ENCODE peak calls at places on chromosomes 2 and 18, in ten cellular contexts. F, C, R, L, D, Y, H, V, I and B are unnamed samples.
A peak's percentile ranks its signal among the peaks of the same experiment; 100 is the strongest.

GRCh38 chr2:11495844-11496271 is 29.9 kb upstream of the E2F6 start:
- DNase-seq in F (no peak), C (no peak), R (no peak), L (no peak), D (peak; percentile 59), Y (no peak), H (no peak), V (peak; percentile 50), I (no peak), B (no peak)

GRCh38 chr2:155643056-155643775 is 689.3 kb downstream of the NR4A2 start:
- DNase-seq in F (no peak), C (no peak), R (no peak), L (no peak), D (no peak), Y (no peak), H (no peak), V (no peak), I (no peak), B (no peak)

GRCh38 chr2:98801930-98802329 is 71.0 kb upstream of the MGAT4A start:
- DNase-seq in F (no peak), C (no peak), R (no peak), L (no peak), D (no peak), Y (no peak), H (no peak), V (no peak), I (no peak), B (no peak)

GRCh38 chr2:65076345-65076710 is 20.1 kb downstream of the CEP68 start:
- DNase-seq in F (no peak), C (no peak), R (peak; percentile 63), L (no peak), D (no peak), Y (peak; percentile 64), H (no peak), V (no peak), I (no peak), B (peak; percentile 23)

GRCh38 chr2:169716229-169716886 is 17.3 kb upstream of the KLHL23 start:
- DNase-seq in F (no peak), C (no peak), R (peak; percentile 57), L (no peak), D (no peak), Y (peak; percentile 67), H (no peak), V (no peak), I (no peak), B (no peak)

GRCh38 chr2:137237055-137237454 is 471.7 kb downstream of the THSD7B start:
- DNase-seq in F (no peak), C (no peak), R (peak; percentile 74), L (no peak), D (no peak), Y (peak; percentile 55), H (no peak), V (no peak), I (no peak), B (no peak)

GRCh38 chr2:219836647-219837177 is 209.3 kb downstream of the SLC4A3 start:
- DNase-seq in F (no peak), C (no peak), R (peak; percentile 39), L (no peak), D (no peak), Y (peak; percentile 29), H (no peak), V (no peak), I (no peak), B (peak; percentile 32)

GRCh38 chr2:100755441-100755840 is 64.5 kb upstream of the NPAS2 start:
- DNase-seq in F (no peak), C (no peak), R (no peak), L (no peak), D (no peak), Y (no peak), H (no peak), V (no peak), I (no peak), B (no peak)

GRCh38 chr2:85355521-85355920 is 952 bp downstream of the ELMOD3 start:
- DNase-seq in F (no peak), C (no peak), R (peak; percentile 16), L (no peak), D (no peak), Y (peak; percentile 5), H (no peak), V (no peak), I (no peak), B (no peak)

GRCh38 chr18:37385846-37386435 is 179.7 kb downstream of the CELF4 start:
- DNase-seq in F (no peak), C (peak; percentile 29), R (peak; percentile 55), L (no peak), D (no peak), Y (peak; percentile 53), H (no peak), V (no peak), I (no peak), B (peak; percentile 84)

GRCh38 chr2:60337142-60337497 is 216.3 kb downstream of the BCL11A start:
- DNase-seq in F (no peak), C (peak; percentile 13), R (no peak), L (peak; percentile 49), D (no peak), Y (peak; percentile 2), H (no peak), V (peak; percentile 51), I (no peak), B (no peak)

GRCh38 chr2:7994397-7994951 is 687.4 kb upstream of the ID2 start:
- DNase-seq in F (no peak), C (no peak), R (no peak), L (no peak), D (no peak), Y (no peak), H (no peak), V (peak; percentile 63), I (no peak), B (no peak)

GRCh38 chr2:143823856-143824255 is 694.6 kb downstream of the ARHGAP15 start:
- DNase-seq in F (no peak), C (no peak), R (peak; percentile 8), L (no peak), D (no peak), Y (no peak), H (no peak), V (no peak), I (no peak), B (no peak)

GRCh38 chr2:224417947-224418346 is 16.0 kb upstream of the FAM124B start:
- DNase-seq in F (no peak), C (no peak), R (no peak), L (no peak), D (no peak), Y (no peak), H (no peak), V (no peak), I (no peak), B (no peak)

GRCh38 chr18:49238433-49239042 is 221.9 kb downstream of the DYM start:
- DNase-seq in F (no peak), C (peak; percentile 57), R (peak; percentile 59), L (no peak), D (no peak), Y (peak; percentile 56), H (no peak), V (no peak), I (no peak), B (no peak)

GRCh38 chr2:85536479-85536878 is 2.5 kb upstream of the MAT2A start:
- DNase-seq in F (no peak), C (no peak), R (peak; percentile 74), L (no peak), D (peak; percentile 58), Y (peak; percentile 72), H (no peak), V (no peak), I (no peak), B (no peak)